ENCODE peak calls at places on chromosomes 7 and 10, in four cellular contexts. C is epithelial cell of proximal tubule, E is psoas muscle, T is colonic mucosa. Z is an unnamed sample.

GRCh38 chr7:95365151-95365550 is 31.0 kb downstream of the PON3 start:
- DNase-seq in C (peak), T (no peak), E (no peak), Z (no peak)

GRCh38 chr10:79380918-79381775 is 33.9 kb downstream of the PPIF start:
- DNase-seq in E (peak), C (no peak), T (peak), Z (no peak)

GRCh38 chr10:16297069-16297468 is 139.7 kb upstream of the PTER start:
- DNase-seq in E (no peak), C (no peak), T (no peak), Z (no peak)

GRCh38 chr10:88456730-88457129 is 126.4 kb downstream of the RNLS start:
- DNase-seq in C (no peak), T (no peak), E (no peak), Z (no peak)

GRCh38 chr10:27584302-27584701 is 80.2 kb downstream of the RAB18 start:
- DNase-seq in C (no peak), E (no peak), T (no peak), Z (no peak)

GRCh38 chr7:155441856-155442255 is 16.1 kb upstream of the EN2 start:
- DNase-seq in E (no peak), T (no peak), C (no peak), Z (no peak)

GRCh38 chr10:28768227-28768626 is 90.9 kb downstream of the BAMBI start:
- DNase-seq in T (no peak), E (no peak), C (no peak), Z (no peak)

GRCh38 chr10:119715628-119716505 is 10.0 kb upstream of the INPP5F start:
- DNase-seq in T (no peak), C (no peak), E (no peak), Z (no peak)

GRCh38 chr10:14299516-14299915 is 31.2 kb downstream of the FRMD4A start:
- DNase-seq in T (no peak), C (no peak), E (no peak), Z (no peak)

GRCh38 chr10:93296151-93296550 is 186.0 kb downstream of the MYOF start:
- DNase-seq in E (no peak), C (no peak), T (no peak), Z (no peak)

GRCh38 chr7:123054357-123055133 is 59.0 kb upstream of the TAS2R16 start:
- DNase-seq in E (no peak), T (no peak), C (no peak), Z (no peak)

GRCh38 chr7:150941983-150942590 is 36.0 kb downstream of the KCNH2 start:
- DNase-seq in T (peak), E (peak), C (no peak), Z (no peak)

GRCh38 chr7:80213814-80214213 is 79.2 kb downstream of the GNAI1 start:
- DNase-seq in T (no peak), E (no peak), C (peak), Z (no peak)

GRCh38 chr7:22123139-22123538 is 177.4 kb upstream of the CDCA7L start:
- DNase-seq in C (no peak), E (no peak), T (no peak), Z (no peak)

GRCh38 chr7:132580717-132581285 is 4.5 kb upstream of the PLXNA4 start:
- DNase-seq in E (peak), T (peak), C (peak), Z (peak)

GRCh38 chr7:145106001-145106400 is 270.1 kb upstream of the TPK1 start:
- DNase-seq in T (no peak), E (peak), C (no peak), Z (no peak)

GRCh38 chr7:139681812-139682135 is 96.0 kb downstream of the HIPK2 start:
- DNase-seq in T (no peak), C (no peak), E (no peak), Z (no peak)

GRCh38 chr10:114301951-114302710 is 63.1 kb downstream of the VWA2 start:
- DNase-seq in C (no peak), T (no peak), E (peak), Z (no peak)

GRCh38 chr10:92420554-92421275 is 129.7 kb downstream of the MARCHF5 start:
- DNase-seq in C (peak), T (no peak), E (no peak), Z (no peak)

GRCh38 chr10:12534824-12535223 is 185.5 kb downstream of the CAMK1D start:
- DNase-seq in E (no peak), C (no peak), T (no peak), Z (no peak)

GRCh38 chr10:27742926-27743735 is 2.5 kb downstream of the MKX start:
- DNase-seq in E (peak), C (no peak), T (peak), Z (no peak)

GRCh38 chr10:61051356-61051755 is 107.4 kb upstream of the RHOBTB1 start:
- DNase-seq in T (no peak), C (no peak), E (no peak), Z (no peak)

DNA sequence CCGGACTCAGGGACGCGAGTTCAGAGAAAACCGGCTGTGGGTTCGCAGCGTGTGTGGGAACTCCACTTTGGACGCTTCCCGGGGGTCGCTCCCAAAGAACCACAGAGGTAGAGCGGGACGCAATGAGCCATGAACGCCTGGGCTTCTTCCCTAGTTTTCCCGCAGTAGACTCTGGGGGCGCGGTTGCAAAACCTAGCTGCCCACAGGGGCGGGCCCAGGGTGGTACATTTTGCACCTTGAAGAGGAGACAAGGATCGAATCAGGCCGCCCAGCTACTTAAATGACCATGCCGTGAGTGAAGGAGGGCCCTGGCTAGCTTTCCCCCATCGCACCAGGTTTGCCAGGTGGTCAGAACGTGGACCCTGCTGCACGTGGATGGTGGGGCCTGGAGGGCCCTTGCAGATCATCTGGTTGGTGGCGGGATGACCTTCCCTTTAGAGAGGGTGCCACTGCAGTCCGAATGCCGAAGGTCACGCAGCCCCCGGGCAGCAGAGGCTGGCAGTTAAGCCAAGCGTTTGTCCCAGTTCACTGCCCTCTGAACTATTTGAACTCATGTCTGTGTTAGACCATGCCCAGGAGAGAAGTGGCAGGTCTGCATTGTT is 568 bp upstream of the SHTN1 start:
- DNase-seq in T (peak), C (no peak), E (no peak), Z (no peak)
- TF ChIP-seq CTCF in T (no peak), C (no peak), E (no peak), Z (no peak)

GRCh38 chr10:100825946-100826660 is 80.7 kb downstream of the PAX2 start:
- DNase-seq in T (no peak), C (no peak), E (no peak), Z (no peak)

GRCh38 chr10:100827819-100828743 is 82.7 kb downstream of the PAX2 start:
- DNase-seq in C (no peak), E (no peak), T (peak), Z (no peak)

GRCh38 chr10:100828744-100829102 is 83.3 kb downstream of the PAX2 start:
- DNase-seq in T (no peak), C (no peak), E (no peak), Z (no peak)

GRCh38 chr10:100826661-100826982 is 81.2 kb downstream of the PAX2 start:
- DNase-seq in C (no peak), T (no peak), E (no peak), Z (no peak)

GRCh38 chr10:100826983-100827818 is 81.8 kb downstream of the PAX2 start:
- DNase-seq in T (peak), C (no peak), E (no peak), Z (no peak)
- H3K4me3 ChIP-seq in T (peak), C (no peak), E (peak), Z (no peak)

DNA sequence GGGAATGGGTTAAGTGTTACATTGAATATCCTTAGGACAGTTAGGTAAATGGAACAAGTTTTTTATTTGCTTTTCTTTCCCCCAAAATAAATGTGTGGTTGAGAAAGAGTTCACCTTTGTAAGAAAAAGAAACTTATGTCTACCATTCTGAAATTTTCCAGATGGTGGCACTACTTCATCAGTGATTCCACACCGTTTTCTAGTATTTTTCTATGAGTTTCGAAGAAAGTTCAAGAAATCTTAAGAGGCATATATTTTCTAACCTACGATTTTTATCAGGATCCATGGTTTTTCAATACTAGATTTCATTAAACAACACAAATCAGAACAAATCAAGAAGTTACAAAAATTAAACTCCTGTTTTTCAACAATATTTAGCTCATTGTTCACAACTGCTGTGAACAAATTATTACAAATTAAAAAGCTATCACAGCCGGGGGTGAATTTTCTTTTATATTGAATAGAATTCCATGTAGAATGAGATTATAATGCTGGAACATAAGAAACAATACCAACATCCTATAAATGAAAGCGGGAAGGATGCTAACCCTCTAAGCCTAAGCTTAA is 163.1 kb upstream of the NPVF start:
- DNase-seq in C (no peak), E (no peak), T (no peak), Z (no peak)
- TF ChIP-seq CTCF in C (peak), E (peak), T (peak), Z (peak)

DNA sequence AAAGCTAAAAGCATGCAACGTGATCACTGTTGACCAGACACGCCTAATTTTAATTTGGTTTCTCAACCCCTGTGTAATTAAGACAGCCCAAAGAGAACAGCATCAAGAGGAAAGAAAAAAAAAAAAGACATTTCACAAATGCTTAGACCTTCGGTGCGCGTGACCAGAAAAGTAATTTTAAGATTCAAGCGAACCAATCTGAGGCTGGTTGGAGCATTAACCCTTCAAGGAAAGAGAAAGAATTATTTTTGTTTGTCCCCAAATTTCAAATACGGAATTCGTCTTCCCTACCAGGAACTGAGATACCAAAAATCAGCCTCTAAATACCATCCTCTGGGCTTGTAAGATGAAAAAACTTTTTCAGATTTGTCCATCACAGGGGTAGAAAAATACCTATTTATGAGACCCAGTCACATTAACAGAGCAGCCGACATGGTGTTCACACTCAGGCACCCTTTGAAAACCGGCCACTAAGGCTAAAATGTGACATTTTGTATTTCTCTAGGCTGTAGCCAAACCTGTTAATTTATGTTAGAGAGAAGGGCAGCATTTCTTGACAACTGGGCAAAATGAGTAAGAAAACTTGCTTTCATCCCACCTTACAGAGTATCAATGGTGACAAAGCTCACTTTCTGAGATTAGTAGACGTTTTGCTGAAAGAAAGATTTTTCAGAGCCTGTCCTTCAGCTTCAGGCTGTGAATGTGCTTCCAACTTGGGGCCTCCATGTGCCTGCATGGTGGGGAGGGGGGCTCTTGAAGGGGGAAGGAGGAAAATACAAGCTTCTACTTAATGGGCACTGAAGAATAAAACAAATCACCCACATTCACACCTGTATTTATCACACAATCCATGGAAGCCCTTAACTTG is 179.9 kb upstream of the KLF14 start:
- DNase-seq in C (no peak), T (no peak), E (no peak), Z (no peak)
- H3K4me3 ChIP-seq in C (peak), T (peak), E (peak), Z (peak)